ENCODE peak calls at places on chromosomes 1 and 21, in six cellular contexts. One of them, this sample, is unnamed. For H3K9me3, the result is how much of the 10 kb centered on the place peaks cover.

GRCh38 chr1:109792056-109792831 is 28.5 kb upstream of the EPS8L3 start:
- DNase-seq in CD8-positive, alpha-beta memory T cell: no peak
- DNase-seq in neuronal stem cell: peak
- DNase-seq in AG04450: peak
- DNase-seq in esophagus squamous epithelium: no peak
- DNase-seq in spleen: no peak
- DNase-seq in this sample: peak

GRCh38 chr1:32195972-32196823 is 4.2 kb upstream of the CCDC28B start:
- DNase-seq in spleen: peak
- DNase-seq in esophagus squamous epithelium: no peak
- DNase-seq in CD8-positive, alpha-beta memory T cell: peak
- DNase-seq in AG04450: no peak
- DNase-seq in neuronal stem cell: no peak
- DNase-seq in this sample: no peak

GRCh38 chr1:61125263-61125662 is 42.9 kb downstream of the NFIA start:
- DNase-seq in AG04450: no peak
- DNase-seq in CD8-positive, alpha-beta memory T cell: no peak
- DNase-seq in spleen: no peak
- DNase-seq in esophagus squamous epithelium: no peak
- DNase-seq in neuronal stem cell: no peak
- DNase-seq in this sample: no peak

GRCh38 chr21:45531393-45532215 is 10.6 kb downstream of the SLC19A1 start:
- DNase-seq in esophagus squamous epithelium: no peak
- DNase-seq in AG04450: no peak
- DNase-seq in CD8-positive, alpha-beta memory T cell: no peak
- DNase-seq in neuronal stem cell: no peak
- DNase-seq in spleen: peak
- DNase-seq in this sample: no peak

GRCh38 chr1:175649416-175649815 is 94.0 kb downstream of the TNR start:
- DNase-seq in AG04450: no peak
- DNase-seq in neuronal stem cell: no peak
- DNase-seq in CD8-positive, alpha-beta memory T cell: no peak
- DNase-seq in spleen: no peak
- DNase-seq in esophagus squamous epithelium: no peak
- DNase-seq in this sample: no peak

GRCh38 chr1:93061895-93062792 is 16.9 kb upstream of the MTF2 start:
- DNase-seq in neuronal stem cell: no peak
- DNase-seq in esophagus squamous epithelium: no peak
- DNase-seq in CD8-positive, alpha-beta memory T cell: peak
- DNase-seq in AG04450: no peak
- DNase-seq in spleen: no peak
- DNase-seq in this sample: no peak

GRCh38 chr1:206804156-206804737 is 32.0 kb upstream of the IL10 start:
- DNase-seq in CD8-positive, alpha-beta memory T cell: no peak
- DNase-seq in neuronal stem cell: no peak
- DNase-seq in esophagus squamous epithelium: no peak
- DNase-seq in AG04450: no peak
- DNase-seq in spleen: no peak
- DNase-seq in this sample: no peak

GRCh38 chr1:112540395-112540794 is 31.6 kb downstream of the WNT2B start:
- DNase-seq in esophagus squamous epithelium: no peak
- DNase-seq in neuronal stem cell: no peak
- DNase-seq in AG04450: no peak
- DNase-seq in CD8-positive, alpha-beta memory T cell: no peak
- DNase-seq in spleen: no peak
- DNase-seq in this sample: no peak

GRCh38 chr1:110119843-110120242 is 7.6 kb downstream of the UBL4B start:
- DNase-seq in AG04450: no peak
- DNase-seq in esophagus squamous epithelium: no peak
- DNase-seq in spleen: peak
- DNase-seq in neuronal stem cell: no peak
- DNase-seq in CD8-positive, alpha-beta memory T cell: no peak
- DNase-seq in this sample: no peak

GRCh38 chr1:89987170-89987819 is 7.6 kb upstream of the ZNF326 start:
- DNase-seq in neuronal stem cell: peak
- DNase-seq in esophagus squamous epithelium: no peak
- DNase-seq in CD8-positive, alpha-beta memory T cell: peak
- DNase-seq in AG04450: peak
- DNase-seq in spleen: no peak
- DNase-seq in this sample: peak

GRCh38 chr1:70090146-70090545 is 115.2 kb downstream of the LRRC40 start:
- DNase-seq in AG04450: no peak
- DNase-seq in CD8-positive, alpha-beta memory T cell: no peak
- DNase-seq in spleen: no peak
- DNase-seq in esophagus squamous epithelium: no peak
- DNase-seq in neuronal stem cell: no peak
- DNase-seq in this sample: no peak

GRCh38 chr1:39189592-39190041 is 14.9 kb upstream of the MACF1 start:
- DNase-seq in esophagus squamous epithelium: no peak
- DNase-seq in CD8-positive, alpha-beta memory T cell: no peak
- DNase-seq in AG04450: no peak
- DNase-seq in neuronal stem cell: no peak
- DNase-seq in spleen: no peak
- DNase-seq in this sample: peak

GRCh38 chr21:39000496-39000895 is 182.8 kb downstream of the PSMG1 start:
- DNase-seq in AG04450: no peak
- DNase-seq in neuronal stem cell: no peak
- DNase-seq in CD8-positive, alpha-beta memory T cell: no peak
- DNase-seq in spleen: no peak
- DNase-seq in esophagus squamous epithelium: no peak
- DNase-seq in this sample: peak

GRCh38 chr1:35426097-35426586 is 131.1 kb downstream of the KIAA0319L start:
- DNase-seq in CD8-positive, alpha-beta memory T cell: no peak
- DNase-seq in AG04450: no peak
- DNase-seq in neuronal stem cell: no peak
- DNase-seq in spleen: no peak
- DNase-seq in esophagus squamous epithelium: no peak
- DNase-seq in this sample: no peak

GRCh38 chr1:33459766-33460543 is 12.5 kb upstream of the ZSCAN20 start:
- DNase-seq in spleen: no peak
- DNase-seq in esophagus squamous epithelium: no peak
- DNase-seq in CD8-positive, alpha-beta memory T cell: no peak
- DNase-seq in AG04450: no peak
- DNase-seq in neuronal stem cell: no peak
- DNase-seq in this sample: no peak

GRCh38 chr1:5977494-5978444 is 14.5 kb downstream of the NPHP4 start:
- DNase-seq in spleen: peak
- DNase-seq in AG04450: no peak
- DNase-seq in neuronal stem cell: no peak
- DNase-seq in esophagus squamous epithelium: no peak
- DNase-seq in CD8-positive, alpha-beta memory T cell: no peak
- DNase-seq in this sample: peak

GRCh38 chr1:147515046-147515869 is 26.0 kb upstream of the BCL9 start:
- DNase-seq in AG04450: no peak
- DNase-seq in esophagus squamous epithelium: no peak
- DNase-seq in neuronal stem cell: no peak
- DNase-seq in CD8-positive, alpha-beta memory T cell: no peak
- DNase-seq in spleen: no peak
- DNase-seq in this sample: no peak

GRCh38 chr1:17485280-17485679 is 45.8 kb upstream of the RCC2 start:
- DNase-seq in esophagus squamous epithelium: no peak
- DNase-seq in spleen: no peak
- DNase-seq in CD8-positive, alpha-beta memory T cell: no peak
- DNase-seq in AG04450: no peak
- DNase-seq in neuronal stem cell: no peak
- DNase-seq in this sample: no peak

GRCh38 chr1:56527548-56528302 is 51.6 kb downstream of the PLPP3 start:
- DNase-seq in neuronal stem cell: no peak
- DNase-seq in CD8-positive, alpha-beta memory T cell: no peak
- DNase-seq in AG04450: no peak
- DNase-seq in spleen: no peak
- DNase-seq in esophagus squamous epithelium: no peak
- DNase-seq in this sample: no peak

GRCh38 chr1:227372662-227373061 is 54.4 kb upstream of the CDC42BPA start:
- DNase-seq in neuronal stem cell: no peak
- DNase-seq in spleen: no peak
- DNase-seq in CD8-positive, alpha-beta memory T cell: no peak
- DNase-seq in AG04450: peak
- DNase-seq in esophagus squamous epithelium: no peak
- DNase-seq in this sample: no peak

GRCh38 chr1:1020000-1020404 is at the start of gene AGRN:
- DNase-seq in neuronal stem cell: no peak
- DNase-seq in AG04450: no peak
- DNase-seq in spleen: peak
- DNase-seq in esophagus squamous epithelium: no peak
- DNase-seq in CD8-positive, alpha-beta memory T cell: peak
- DNase-seq in this sample: no peak

GRCh38 chr1:1021010-1021845 is 1.3 kb downstream of the AGRN start:
- DNase-seq in esophagus squamous epithelium: no peak
- DNase-seq in neuronal stem cell: no peak
- DNase-seq in CD8-positive, alpha-beta memory T cell: no peak
- DNase-seq in AG04450: peak
- DNase-seq in spleen: no peak
- DNase-seq in this sample: peak

GRCh38 chr1:1019122-1019999 is 559 bp upstream of the AGRN start:
- DNase-seq in spleen: peak
- DNase-seq in AG04450: peak
- DNase-seq in neuronal stem cell: peak
- DNase-seq in esophagus squamous epithelium: no peak
- DNase-seq in CD8-positive, alpha-beta memory T cell: peak
- DNase-seq in this sample: peak

GRCh38 chr1:1021860-1022259 is 1.9 kb downstream of the AGRN start:
- DNase-seq in CD8-positive, alpha-beta memory T cell: no peak
- DNase-seq in spleen: no peak
- DNase-seq in neuronal stem cell: no peak
- DNase-seq in AG04450: no peak
- DNase-seq in esophagus squamous epithelium: no peak
- DNase-seq in this sample: no peak

DNA sequence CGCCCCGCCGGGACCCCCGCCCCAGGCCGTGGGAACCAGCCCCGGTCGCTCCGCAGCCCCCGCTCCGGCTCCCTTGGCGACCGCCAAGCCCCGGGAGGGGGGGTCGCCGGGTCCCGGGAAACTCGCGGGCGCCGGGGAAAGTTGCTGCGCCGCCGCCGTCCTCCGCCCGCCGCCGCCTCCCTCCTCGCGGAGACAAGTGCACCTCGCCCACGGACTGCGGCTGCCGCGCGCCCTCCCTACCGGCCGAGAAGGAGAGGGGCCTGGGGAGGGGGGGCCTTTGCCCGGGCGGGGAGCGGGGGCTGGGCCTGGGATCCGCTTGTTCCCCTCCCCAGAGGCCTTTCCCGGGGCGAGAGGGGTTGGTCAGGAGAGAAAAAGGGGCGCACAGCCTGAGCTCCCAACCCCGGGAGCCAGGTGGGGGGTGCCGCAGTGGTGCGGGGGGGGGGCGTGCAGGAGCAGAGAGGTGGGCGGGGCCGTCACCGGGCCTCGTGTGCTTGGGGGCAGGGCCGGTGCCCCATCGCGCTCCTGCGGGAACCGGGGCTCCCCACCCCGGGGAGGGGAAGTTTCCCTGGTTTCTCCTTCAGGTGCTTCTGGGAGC is 592 bp downstream of the AGRN start:
- DNase-seq in esophagus squamous epithelium: no peak
- DNase-seq in CD8-positive, alpha-beta memory T cell: no peak
- DNase-seq in spleen: no peak
- DNase-seq in neuronal stem cell: no peak
- DNase-seq in AG04450: no peak
- DNase-seq in this sample: no peak
- H3K4me3 ChIP-seq in esophagus squamous epithelium: peak
- H3K4me3 ChIP-seq in CD8-positive, alpha-beta memory T cell: no peak
- H3K4me3 ChIP-seq in spleen: peak
- H3K4me3 ChIP-seq in neuronal stem cell: peak
- H3K4me3 ChIP-seq in AG04450: peak
- H3K4me3 ChIP-seq in this sample: peak

GRCh38 chr1:114286960-114287359 is 133.3 kb upstream of the SYT6 start:
- DNase-seq in esophagus squamous epithelium: no peak
- DNase-seq in neuronal stem cell: no peak
- DNase-seq in CD8-positive, alpha-beta memory T cell: no peak
- DNase-seq in spleen: no peak
- DNase-seq in AG04450: no peak
- DNase-seq in this sample: no peak
- H3K9me3 ChIP-seq in esophagus squamous epithelium: under half
- H3K9me3 ChIP-seq in neuronal stem cell: under half
- H3K9me3 ChIP-seq in CD8-positive, alpha-beta memory T cell: under half
- H3K9me3 ChIP-seq in spleen: under half
- H3K9me3 ChIP-seq in AG04450: under half
- H3K9me3 ChIP-seq in this sample: under half

DNA sequence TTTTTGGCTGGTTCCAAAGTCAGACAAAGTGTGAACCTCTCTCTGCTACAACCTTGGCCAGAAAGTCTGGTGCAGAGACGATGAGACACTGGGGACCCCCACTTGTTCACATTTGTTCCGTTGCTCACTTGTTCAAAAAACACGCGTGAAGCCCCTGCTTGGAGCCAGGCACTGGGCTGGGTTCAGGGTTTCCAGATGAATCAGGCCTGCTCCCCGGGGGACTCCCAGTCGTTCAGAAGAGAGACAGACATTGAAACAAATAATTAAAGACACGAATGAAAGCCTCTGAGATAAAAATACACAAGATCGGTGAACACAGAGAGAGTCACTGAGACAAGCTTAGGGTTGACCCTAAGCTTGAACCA is 101.5 kb upstream of the RUNX3 start:
- DNase-seq in AG04450: no peak
- DNase-seq in spleen: no peak
- DNase-seq in esophagus squamous epithelium: no peak
- DNase-seq in neuronal stem cell: no peak
- DNase-seq in CD8-positive, alpha-beta memory T cell: no peak
- DNase-seq in this sample: no peak
- H3K4me3 ChIP-seq in AG04450: no peak
- H3K4me3 ChIP-seq in spleen: no peak
- H3K4me3 ChIP-seq in esophagus squamous epithelium: no peak
- H3K4me3 ChIP-seq in neuronal stem cell: no peak
- H3K4me3 ChIP-seq in CD8-positive, alpha-beta memory T cell: no peak
- H3K4me3 ChIP-seq in this sample: no peak

DNA sequence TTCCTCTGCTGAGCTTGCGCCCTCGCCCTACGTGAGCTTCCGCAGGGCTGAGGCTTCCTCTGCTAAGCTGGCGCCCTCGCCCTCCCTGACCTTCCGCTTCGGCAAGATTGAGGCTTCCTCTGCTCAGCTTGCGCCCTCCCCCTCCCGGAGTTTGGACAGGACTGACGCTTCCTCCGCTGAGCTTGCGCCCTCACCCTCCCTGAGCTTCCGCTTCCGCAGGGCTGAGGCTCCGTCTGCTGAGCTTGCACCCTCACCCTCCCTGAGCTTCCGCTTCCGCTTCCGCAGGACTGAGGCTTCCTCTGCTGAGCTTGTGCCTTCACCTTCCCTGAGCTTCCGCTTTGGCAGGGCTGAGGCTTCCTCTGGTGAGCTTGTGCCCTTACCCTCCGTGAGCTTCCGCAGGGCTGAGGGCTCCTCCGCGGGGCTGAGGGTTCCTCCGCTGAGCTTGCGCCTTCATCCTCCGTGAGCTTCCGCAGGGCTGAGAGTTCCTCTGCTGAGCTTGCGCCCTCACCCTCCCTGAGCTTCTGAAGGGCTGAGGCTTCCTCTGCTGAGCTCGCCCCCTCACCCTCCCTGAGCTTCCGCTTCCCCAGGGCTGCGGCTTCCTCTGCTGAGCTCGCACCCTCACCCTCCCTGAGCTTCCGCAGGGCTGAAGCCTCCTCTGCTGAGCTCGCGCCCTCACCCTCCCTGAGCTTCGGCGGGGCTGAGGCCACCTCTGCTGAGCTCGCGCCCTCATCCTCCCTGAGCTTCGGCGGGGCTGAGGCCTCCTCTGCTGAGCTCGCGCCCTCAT is 753.6 kb upstream of the TPTE start:
- DNase-seq in spleen: no peak
- DNase-seq in CD8-positive, alpha-beta memory T cell: no peak
- DNase-seq in neuronal stem cell: no peak
- DNase-seq in esophagus squamous epithelium: no peak
- DNase-seq in AG04450: no peak
- DNase-seq in this sample: no peak
- H3K9me3 ChIP-seq in spleen: under half
- H3K9me3 ChIP-seq in CD8-positive, alpha-beta memory T cell: under half
- H3K9me3 ChIP-seq in neuronal stem cell: under half
- H3K9me3 ChIP-seq in esophagus squamous epithelium: under half
- H3K9me3 ChIP-seq in AG04450: half or more
- H3K9me3 ChIP-seq in this sample: under half